ENCODE peak calls at places on chromosomes 13 and 19, in nine cellular contexts. T is tibial nerve, Z is transverse colon, M is uterus, K is IMR-90, S is GM12878, P is adrenal gland, H is breast epithelium, O is spleen. Y is an unnamed sample.

GRCh38 chr19:38726761-38727301 is 17.4 kb downstream of the CAPN12 start:
- DNase-seq in M (peak; percentile 35), O (no peak), P (no peak), H (no peak), Z (no peak), T (no peak), K (no peak), S (no peak), Y (no peak)

GRCh38 chr19:38691938-38692457 is 44.5 kb downstream of the ACTN4 start:
- DNase-seq in K (peak; percentile 92), H (peak; percentile 91), T (no peak), O (no peak), M (peak; percentile 95), S (no peak), Z (peak; percentile 64), P (no peak), Y (no peak)

GRCh38 chr19:32809754-32810153 is 59.8 kb downstream of the SLC7A9 start:
- DNase-seq in Z (no peak), S (no peak), H (no peak), P (no peak), K (no peak), M (no peak), O (no peak), T (no peak), Y (no peak)

GRCh38 chr19:16330368-16330801 is 5.8 kb downstream of the KLF2 start:
- DNase-seq in P (peak; percentile 84), M (peak; percentile 75), S (no peak), T (no peak), Z (peak; percentile 83), O (peak; percentile 97), H (no peak), K (peak; percentile 90), Y (peak; percentile 34)

GRCh38 chr19:12090807-12091206 is 26.3 kb downstream of the ZNF844 start:
- DNase-seq in H (peak; percentile 22), O (peak; percentile 85), M (peak; percentile 52), K (peak; percentile 53), S (peak; percentile 11), Z (peak; percentile 58), T (peak; percentile 61), P (peak; percentile 60), Y (peak; percentile 67)

GRCh38 chr13:80562423-80562822 is 221.5 kb upstream of the SPRY2 start:
- DNase-seq in S (no peak), P (no peak), K (no peak), Z (no peak), M (no peak), O (no peak), H (no peak), T (no peak), Y (no peak)

GRCh38 chr19:2813235-2814160 is 6.2 kb upstream of the ZNF554 start:
- DNase-seq in O (no peak), S (no peak), T (no peak), K (no peak), H (peak; percentile 41), Z (no peak), M (no peak), P (no peak), Y (no peak)

GRCh38 chr13:110396913-110397379 is 89.9 kb downstream of the COL4A2 start:
- DNase-seq in K (peak; percentile 100), H (peak; percentile 92), T (peak; percentile 91), P (peak; percentile 92), O (no peak), Z (peak; percentile 77), S (no peak), M (peak; percentile 99), Y (peak; percentile 41)

GRCh38 chr19:1832046-1832663 is 16.1 kb downstream of the REXO1 start:
- DNase-seq in T (no peak), M (no peak), P (no peak), H (no peak), S (no peak), Z (no peak), O (no peak), K (no peak), Y (no peak)

GRCh38 chr19:7216373-7216902 is 77.8 kb downstream of the INSR start:
- DNase-seq in P (no peak), H (no peak), S (no peak), K (no peak), O (no peak), M (no peak), T (no peak), Z (no peak), Y (no peak)

GRCh38 chr13:21948781-21949474 is 278.1 kb downstream of the FGF9 start:
- DNase-seq in H (no peak), T (no peak), K (no peak), M (no peak), O (no peak), Z (no peak), P (no peak), S (no peak), Y (no peak)

GRCh38 chr13:110575322-110576069 is 14.0 kb upstream of the RAB20 start:
- DNase-seq in P (peak; percentile 82), Z (no peak), K (peak; percentile 48), O (peak; percentile 83), H (no peak), M (no peak), S (peak; percentile 43), T (peak; percentile 33), Y (no peak)

GRCh38 chr13:71605744-71606143 is 261.3 kb downstream of the DACH1 start:
- DNase-seq in P (no peak), K (no peak), O (no peak), Z (no peak), H (no peak), S (no peak), M (no peak), T (no peak), Y (no peak)

GRCh38 chr19:57947088-57947418 is 453 bp downstream of the ZNF256 start:
- DNase-seq in O (no peak), S (no peak), H (no peak), T (no peak), K (no peak), Z (no peak), M (no peak), P (no peak), Y (peak; percentile 3)

DNA sequence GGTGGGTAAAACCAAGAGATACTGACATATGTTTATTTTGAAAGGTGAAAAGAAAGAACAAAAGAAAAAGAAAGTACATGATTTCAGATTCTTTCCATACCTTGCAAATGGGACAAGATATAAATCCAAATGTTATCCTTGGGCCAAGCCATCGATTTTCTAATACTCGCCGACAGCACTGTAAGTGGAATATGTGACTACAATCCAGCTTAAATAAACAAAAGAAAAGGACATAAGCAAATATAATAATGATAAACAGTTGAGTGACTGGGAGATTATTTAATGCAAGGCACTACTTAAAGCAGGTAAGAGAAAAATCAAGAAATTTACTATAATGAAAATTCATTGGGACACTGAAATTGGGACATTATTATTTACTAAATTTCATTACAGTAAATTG is 29.9 kb upstream of the FBXL3 start:
- DNase-seq in H (no peak), O (no peak), Z (no peak), M (no peak), T (no peak), K (no peak), P (no peak), S (no peak), Y (no peak)
- H3K4me3 ChIP-seq in H (no peak overlapping the region), O (no peak overlapping the region), Z (no peak overlapping the region), M (no peak overlapping the region), T (no peak overlapping the region), K (no peak overlapping the region), P (no peak overlapping the region), S (no peak overlapping the region), Y (no peak overlapping the region)

DNA sequence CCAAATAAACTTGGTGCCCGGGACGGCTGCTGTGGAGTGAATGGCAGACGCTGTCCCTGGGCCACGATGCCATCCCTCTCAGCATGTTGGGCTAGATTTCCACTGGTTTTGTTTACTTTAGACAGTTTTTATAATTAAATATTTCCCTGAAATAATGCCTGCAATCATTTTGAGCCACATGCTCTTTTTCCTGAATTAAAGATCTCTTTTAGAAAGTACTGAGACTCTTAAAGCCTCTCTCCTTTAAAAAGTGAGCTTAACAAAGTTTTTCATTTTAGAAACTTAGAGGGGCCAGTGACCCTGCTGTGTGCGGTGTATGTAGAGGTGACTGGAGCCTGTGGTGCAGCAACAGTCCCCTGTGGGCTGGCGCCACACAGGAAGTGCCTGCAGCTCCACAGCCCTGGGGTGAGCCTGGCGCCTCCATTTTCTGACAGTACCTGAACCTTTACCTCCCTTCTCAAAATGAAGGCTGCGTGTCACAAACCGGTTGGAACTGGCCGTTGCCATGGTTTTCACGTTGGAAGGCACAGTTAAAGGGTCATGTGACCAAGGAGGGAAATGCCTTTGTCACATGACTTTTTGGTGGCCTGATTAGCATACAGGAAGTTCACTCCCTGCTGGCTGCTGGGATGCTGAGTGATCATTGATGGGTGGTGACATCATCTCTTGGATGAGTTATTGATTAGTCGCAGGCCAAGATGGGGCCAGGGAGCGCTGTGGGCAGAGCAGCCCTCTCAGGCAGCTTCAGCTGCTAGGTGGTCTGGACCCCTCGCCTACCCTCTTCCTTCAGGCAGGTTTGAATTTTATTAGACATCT is 26.3 kb downstream of the TSSK6 start:
- DNase-seq in K (peak; percentile 96), O (peak; percentile 94), M (peak; percentile 76), S (peak; percentile 73), H (peak; percentile 79), T (peak; percentile 84), P (peak; percentile 94), Z (peak; percentile 79), Y (peak; percentile 83)
- TF ChIP-seq POLR2A in K (peak; percentile 24), O (no peak), M (no peak), S (peak; percentile 70), H (no peak), T (peak; percentile 27), P (no peak), Z (peak; percentile 20), Y (no peak)

DNA sequence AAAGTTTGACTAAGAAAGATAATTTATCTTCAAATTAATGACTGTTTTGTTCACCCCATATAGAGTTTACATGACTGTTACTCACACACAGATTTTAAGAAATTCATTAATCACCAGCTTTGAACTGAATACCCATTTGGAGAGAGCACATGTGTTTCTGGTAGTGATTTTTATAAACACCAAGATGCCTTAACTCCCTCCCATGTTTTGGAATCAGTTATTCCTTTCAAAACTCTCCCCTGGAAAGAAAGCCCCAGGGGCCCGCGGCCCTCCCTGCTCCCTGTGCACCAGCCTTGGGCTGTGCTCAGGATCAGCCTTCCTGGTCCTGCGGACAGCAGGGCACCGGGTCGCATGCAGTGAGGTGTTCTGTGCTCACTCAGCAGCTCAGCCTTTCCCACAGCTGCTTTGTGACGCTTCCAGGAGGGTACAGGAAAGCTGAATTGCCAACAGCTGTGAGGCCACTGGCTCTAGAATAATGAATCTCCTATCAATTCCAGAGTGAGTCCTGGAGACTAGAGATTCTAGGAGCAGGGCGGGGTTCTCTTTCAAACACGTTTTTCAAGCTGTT is 483.2 kb downstream of the EFNB2 start:
- DNase-seq in T (no peak), M (no peak), S (no peak), H (no peak), K (peak; percentile 48), Z (no peak), P (no peak), O (no peak), Y (no peak)
- H3K4me3 ChIP-seq in T (no peak overlapping the region), M (no peak overlapping the region), S (no peak overlapping the region), H (no peak overlapping the region), K (no peak overlapping the region), Z (no peak overlapping the region), P (no peak overlapping the region), O (no peak overlapping the region), Y (no peak overlapping the region)

DNA sequence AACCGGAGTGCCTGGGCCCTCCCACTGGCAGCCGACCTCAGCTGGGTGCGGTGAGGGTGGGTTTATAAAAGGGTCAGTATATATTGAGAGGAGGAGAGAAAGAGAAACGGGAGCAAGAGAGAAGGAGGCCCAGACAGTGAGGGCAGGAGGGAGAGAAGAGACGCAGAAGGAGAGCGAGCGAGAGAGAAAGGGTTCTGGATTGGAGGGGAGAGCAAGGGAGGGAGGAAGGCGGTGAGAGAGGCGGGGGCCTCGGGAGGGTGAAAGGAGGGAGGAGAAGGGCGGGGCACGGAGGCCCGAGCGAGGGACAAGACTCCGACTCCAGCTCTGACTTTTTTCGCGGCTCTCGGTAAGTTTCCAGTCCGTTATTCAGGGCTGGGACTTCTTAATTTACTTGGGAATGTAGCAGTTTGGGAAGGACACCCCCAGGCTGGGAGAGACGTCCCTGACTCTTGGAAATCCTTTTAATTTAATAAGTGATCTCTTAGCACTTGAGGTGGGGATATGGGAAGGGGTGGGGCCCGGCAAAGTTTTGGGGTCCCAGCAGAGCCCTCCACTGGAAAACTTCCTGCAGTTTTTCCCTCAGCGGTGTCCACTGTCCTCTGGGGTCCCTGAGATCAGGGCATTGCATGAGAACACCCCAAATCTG is at the start of gene EMP3:
- DNase-seq in S (peak; percentile 38), H (peak; percentile 71), M (peak; percentile 91), Z (peak; percentile 86), O (peak; percentile 93), P (peak; percentile 88), K (peak; percentile 92), T (peak; percentile 79), Y (peak; percentile 81)
- TF ChIP-seq POLR2A in S (peak; percentile 76), H (peak; percentile 23), M (peak; percentile 67), Z (peak; percentile 77), O (peak; percentile 65), P (peak; percentile 16), K (peak; percentile 94), T (peak; percentile 73), Y (peak; percentile 51)